ENCODE peak calls at places on chromosomes 11 and 22, in four cellular contexts. D is adrenal gland, G is NCI-H1092 treated with DMSO at 0.1 percent for 48 hours, V is Calu3. Z is an unnamed sample.

GRCh38 chr11:34327804-34328631 is 29.8 kb downstream of the ABTB2 start:
- DNase-seq in D (no peak), G (peak), V (no peak), Z (no peak)

GRCh38 chr11:11454671-11455223 is 101.7 kb upstream of the CSNK2A3 start:
- DNase-seq in D (no peak), G (no peak), V (no peak), Z (no peak)

GRCh38 chr11:8235925-8236324 is 27.8 kb downstream of the LMO1 start:
- DNase-seq in D (no peak), G (no peak), V (no peak), Z (no peak)

GRCh38 chr22:49999063-49999900 is 13.3 kb downstream of the IL17REL start:
- DNase-seq in D (no peak), G (no peak), V (no peak), Z (no peak)

GRCh38 chr22:27501191-27501936 is 300.2 kb downstream of the MN1 start:
- DNase-seq in D (no peak), G (peak), V (no peak), Z (no peak)

GRCh38 chr11:126793596-126793995 is 207.0 kb downstream of the KIRREL3 start:
- DNase-seq in D (no peak), G (no peak), V (no peak), Z (no peak)

GRCh38 chr11:23866641-23867040 is 630.2 kb upstream of the LUZP2 start:
- DNase-seq in D (no peak), G (no peak), V (no peak), Z (no peak)

GRCh38 chr22:46209262-46209661 is 40.8 kb downstream of the CDPF1 start:
- DNase-seq in D (no peak), G (no peak), V (no peak), Z (no peak)

GRCh38 chr22:29917052-29917902 is 34.3 kb downstream of the MTMR3 start:
- DNase-seq in D (peak), G (no peak), V (no peak), Z (no peak)

Z was measured in NCI-H774.